ENCODE peak calls at places on chromosomes 16 and 17, in four cellular contexts. X is neural progenitor cell, D is AG09319, R is GM06990. P is an unnamed sample.

GRCh38 chr17:48907713-48908046 is 527 bp upstream of the UBE2Z start:
- DNase-seq in R (no peak), D (peak; percentile 30), X (no peak), P (no peak)

GRCh38 chr16:26993988-26994387 is 72.7 kb upstream of the C16orf82 start:
- DNase-seq in R (no peak), X (no peak), D (no peak), P (no peak)

GRCh38 chr17:71339219-71339618 is 781.6 kb upstream of the SOX9 start:
- DNase-seq in D (no peak), R (no peak), X (no peak), P (no peak)

GRCh38 chr17:2837147-2837561 is 40.9 kb downstream of the RAP1GAP2 start:
- DNase-seq in R (peak; percentile 50), D (no peak), X (no peak), P (no peak)

GRCh38 chr16:82660078-82660645 is 33.4 kb downstream of the CDH13 start:
- DNase-seq in D (no peak), X (no peak), R (no peak), P (no peak)

GRCh38 chr16:30903596-30903995 is 7.2 kb downstream of the CTF1 start:
- DNase-seq in R (no peak), X (no peak), D (no peak), P (no peak)

GRCh38 chr16:22191966-22192260 is 14.2 kb upstream of the EEF2K start:
- DNase-seq in R (no peak), X (no peak), D (no peak), P (no peak)

GRCh38 chr17:31538080-31538762 is 146.7 kb downstream of the RAB11FIP4 start:
- DNase-seq in D (no peak), X (no peak), R (peak; percentile 70), P (no peak)

GRCh38 chr16:75068632-75069031 is 47.9 kb downstream of the LDHD start:
- DNase-seq in R (no peak), X (no peak), D (no peak), P (no peak)

GRCh38 chr17:59371426-59372099 is 40.1 kb downstream of the YPEL2 start:
- DNase-seq in R (no peak), D (no peak), X (no peak), P (no peak)

GRCh38 chr17:75550139-75550465 is 24.6 kb downstream of the LLGL2 start:
- DNase-seq in X (peak; percentile 26), R (no peak), D (no peak), P (no peak)
- TF ChIP-seq CTCF in X (no peak), R (no peak), D (no peak), P (no peak)

GRCh38 chr17:46081018-46081320 is 81.9 kb downstream of the STH start:
- DNase-seq in X (no peak), D (no peak), R (no peak), P (no peak)
- TF ChIP-seq CTCF in X (no peak), D (no peak), R (no peak), P (no peak)

GRCh38 chr16:55039931-55040330 is 109.3 kb downstream of the IRX5 start:
- DNase-seq in R (no peak), D (no peak), X (no peak), P (no peak)

GRCh38 chr16:55041540-55042234 is 111.0 kb downstream of the IRX5 start:
- DNase-seq in D (no peak), X (no peak), R (no peak), P (no peak)

GRCh38 chr16:55039042-55039441 is 108.4 kb downstream of the IRX5 start:
- DNase-seq in R (no peak), D (no peak), X (no peak), P (no peak)

GRCh38 chr16:55040366-55041086 is 109.9 kb downstream of the IRX5 start:
- DNase-seq in D (no peak), X (no peak), R (no peak), P (no peak)

DNA sequence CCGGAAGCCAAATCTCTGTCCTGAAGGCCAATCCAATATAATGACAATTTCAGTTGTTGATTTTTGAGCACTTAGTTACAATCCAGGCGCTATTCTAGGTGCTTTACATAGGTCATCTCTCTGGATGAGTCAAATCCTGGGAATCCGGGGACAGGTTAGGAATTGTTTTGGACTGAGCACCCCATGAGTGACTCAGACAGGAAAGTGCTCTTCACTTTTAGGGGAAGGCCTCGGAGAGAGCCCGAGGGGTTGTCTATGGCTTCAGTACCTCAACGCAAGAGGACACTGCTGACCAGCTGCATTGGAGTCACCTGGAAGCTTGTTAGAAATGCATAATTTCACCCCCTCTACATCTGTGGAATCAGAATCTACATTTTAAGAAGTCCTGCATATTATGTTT is 108.8 kb downstream of the IRX5 start:
- DNase-seq in D (no peak), R (no peak), X (no peak), P (no peak)
- TF ChIP-seq CTCF in D (no peak), R (no peak), X (no peak), P (no peak)

DNA sequence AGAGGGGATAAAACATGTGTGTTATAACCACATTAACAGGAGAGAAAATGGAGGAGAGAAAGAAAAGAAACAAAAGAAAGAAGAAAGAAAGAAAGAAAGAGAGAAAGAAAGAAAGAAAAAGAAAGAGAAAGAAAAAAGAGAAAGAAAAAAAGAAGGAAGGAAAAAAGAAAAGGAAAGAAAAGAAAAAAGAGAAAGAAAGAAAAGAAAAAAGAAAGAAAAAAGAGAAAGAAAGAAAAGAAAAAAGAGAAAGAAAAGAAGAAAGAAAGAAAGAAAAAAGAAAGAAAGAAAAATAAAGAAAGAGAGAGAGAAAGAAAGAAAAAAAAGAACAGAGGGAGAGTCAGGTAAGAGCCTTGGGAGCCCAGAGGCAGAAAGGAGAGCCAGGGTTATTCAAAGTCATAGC is 446.6 kb upstream of the ASIC2 start:
- DNase-seq in R (no peak), X (no peak), D (no peak), P (no peak)
- TF ChIP-seq CTCF in R (no peak), X (no peak), D (no peak), P (no peak)

DNA sequence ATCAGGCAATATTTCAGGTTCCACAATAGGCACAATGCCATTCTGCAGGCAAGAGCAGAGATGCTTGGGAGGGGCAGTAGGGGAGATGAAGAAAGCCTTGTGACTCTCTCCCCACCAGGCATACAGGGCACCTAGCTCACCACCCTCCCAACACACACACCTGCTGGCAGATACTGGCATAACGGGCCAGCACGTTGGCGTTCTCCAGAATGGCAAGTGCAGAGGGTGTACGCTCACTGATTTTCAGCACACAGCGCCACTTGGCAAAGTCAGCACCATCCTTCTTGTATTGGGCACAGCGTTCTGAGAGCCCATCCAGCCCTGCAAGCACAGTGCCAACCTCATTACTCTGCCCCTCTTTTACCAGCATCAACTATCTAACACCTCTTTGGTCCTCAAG is 2.2 kb downstream of the ALDOC start:
- DNase-seq in R (no peak), D (no peak), X (no peak), P (no peak)
- TF ChIP-seq CTCF in R (no peak), D (no peak), X (no peak), P (no peak)

DNA sequence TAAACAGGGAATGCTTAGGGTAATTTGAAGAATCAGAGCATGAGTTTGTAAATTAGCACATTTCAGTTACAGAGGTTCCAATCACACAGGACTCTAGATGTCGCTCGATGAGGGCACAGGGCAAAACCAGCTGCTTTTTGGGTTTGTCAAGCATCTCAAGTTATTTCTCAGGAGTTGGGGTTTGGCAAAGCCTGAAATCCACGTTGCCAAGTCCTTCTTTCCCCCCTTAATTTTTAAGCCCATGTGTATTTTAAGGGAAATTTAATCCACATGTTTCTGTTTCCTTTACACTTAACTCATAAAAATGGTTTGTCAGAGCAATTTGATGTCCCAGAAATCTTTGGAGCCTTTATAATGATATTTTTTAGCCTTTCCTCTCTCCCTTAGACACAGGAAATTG is 146.9 kb downstream of the ANKFN1 start:
- DNase-seq in D (no peak), X (no peak), R (no peak), P (no peak)
- TF ChIP-seq CTCF in D (no peak), X (no peak), R (no peak), P (no peak)

DNA sequence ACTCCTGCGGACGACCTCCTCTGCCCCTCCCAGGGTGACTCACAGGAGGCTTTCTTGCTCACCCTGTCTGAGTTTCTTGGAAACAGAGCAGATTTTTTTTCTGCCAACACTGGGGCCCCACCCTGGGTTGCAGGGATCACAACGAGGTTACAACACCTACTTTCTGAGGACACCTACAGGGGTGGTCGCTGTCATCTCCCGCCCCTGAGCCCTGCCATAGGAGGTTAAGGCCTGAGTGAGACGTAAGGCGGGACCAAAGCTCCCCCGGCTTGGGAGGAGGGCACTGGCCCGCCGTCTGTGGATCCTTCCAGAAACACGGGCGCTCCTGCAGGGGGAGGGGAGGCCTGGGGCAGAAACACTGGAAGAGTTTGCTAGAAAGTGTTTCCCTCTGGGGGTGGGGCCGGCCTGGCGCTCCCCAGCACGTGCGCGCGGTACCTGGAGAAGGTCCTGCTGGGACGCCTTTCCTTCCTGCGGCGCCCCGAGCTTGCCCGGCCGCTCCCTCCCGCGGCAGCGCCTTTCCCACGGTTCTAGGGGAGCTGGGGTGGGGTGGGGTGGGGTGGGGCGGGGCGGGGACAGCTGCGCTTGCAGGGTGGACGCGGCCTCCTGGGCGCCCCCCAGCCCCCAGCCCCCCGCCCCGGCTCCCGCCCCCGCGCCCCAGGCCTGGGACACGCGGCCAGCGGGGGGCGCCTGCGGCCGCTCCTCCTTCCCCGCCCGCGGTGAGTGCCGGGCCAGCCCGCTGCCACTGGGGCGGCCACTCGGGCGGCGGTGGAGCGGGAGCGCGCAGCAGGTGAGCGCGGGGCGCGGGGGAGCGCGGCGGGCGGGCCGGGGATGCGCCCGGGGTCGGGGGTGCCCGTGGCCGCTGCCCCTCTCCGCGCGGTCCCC is 20.7 kb upstream of the ADCY7 start:
- DNase-seq in D (no peak), X (peak; percentile 60), R (peak; percentile 52), P (peak; percentile 34)
- TF ChIP-seq CTCF in D (no peak), X (no peak), R (peak; percentile 10), P (peak; percentile 13)

GRCh38 chr17:82384730-82385429 is 13.3 kb downstream of the UTS2R start:
- DNase-seq in R (no peak), D (peak; percentile 16), X (no peak), P (no peak)
- TF ChIP-seq CTCF in R (no peak), D (no peak), X (no peak), P (no peak)

GRCh38 chr17:41029633-41030245 is at the start of gene KRTAP1-4:
- DNase-seq in X (no peak), R (no peak), D (no peak), P (no peak)
- TF ChIP-seq CTCF in X (no peak), R (no peak), D (no peak), P (no peak)

GRCh38 chr16:68331879-68332410 is 21.1 kb downstream of the PRMT7 start:
- DNase-seq in R (no peak), D (no peak), X (no peak), P (no peak)
- TF ChIP-seq CTCF in R (no peak), D (no peak), X (no peak), P (no peak)